ENCODE peak calls at places on chromosomes 1 and 21, in four cellular contexts. One of them, this sample, is unnamed.

GRCh38 chr1:40594187-40594531 is 62.7 kb downstream of the ZNF684 start:
- DNase-seq in effector memory CD4-positive, alpha-beta T cell: no peak
- DNase-seq in memory B cell: no peak
- DNase-seq in ACHN: no peak
- DNase-seq in this sample: no peak

GRCh38 chr1:41268154-41268770 is 26.2 kb upstream of the SCMH1 start:
- DNase-seq in effector memory CD4-positive, alpha-beta T cell: peak
- DNase-seq in ACHN: peak
- DNase-seq in memory B cell: peak
- DNase-seq in this sample: no peak

GRCh38 chr1:204293605-204294365 is 65.9 kb downstream of the PLEKHA6 start:
- DNase-seq in effector memory CD4-positive, alpha-beta T cell: no peak
- DNase-seq in memory B cell: no peak
- DNase-seq in ACHN: no peak
- DNase-seq in this sample: no peak

GRCh38 chr21:46069719-46070279 is 28.1 kb upstream of the COL6A2 start:
- DNase-seq in ACHN: no peak
- DNase-seq in effector memory CD4-positive, alpha-beta T cell: no peak
- DNase-seq in memory B cell: no peak
- DNase-seq in this sample: no peak

GRCh38 chr1:115115521-115116161 is 26.3 kb upstream of the TSPAN2 start:
- DNase-seq in memory B cell: no peak
- DNase-seq in effector memory CD4-positive, alpha-beta T cell: no peak
- DNase-seq in ACHN: no peak
- DNase-seq in this sample: no peak

GRCh38 chr1:109191377-109191776 is 22.3 kb upstream of the SARS1 start:
- DNase-seq in memory B cell: no peak
- DNase-seq in effector memory CD4-positive, alpha-beta T cell: no peak
- DNase-seq in ACHN: no peak
- DNase-seq in this sample: no peak

GRCh38 chr1:53327183-53327941 is 508 bp downstream of the LRP8 start:
- DNase-seq in memory B cell: peak
- DNase-seq in ACHN: peak
- DNase-seq in effector memory CD4-positive, alpha-beta T cell: peak
- DNase-seq in this sample: no peak

GRCh38 chr1:215569987-215570824 is 3.1 kb downstream of the KCTD3 start:
- DNase-seq in effector memory CD4-positive, alpha-beta T cell: no peak
- DNase-seq in ACHN: no peak
- DNase-seq in memory B cell: no peak
- DNase-seq in this sample: no peak

This sample was measured in esophagus squamous epithelium.